ENCODE peak calls at places on chromosomes 11 and 22, in four cellular contexts. One of them, this sample, is unnamed.

GRCh38 chr22:32528316-32528715 is 53.7 kb downstream of the FBXO7 start:
- DNase-seq in HCT116: no peak
- DNase-seq in WTC11: no peak
- DNase-seq in HepG2: no peak
- DNase-seq in this sample: no peak

GRCh38 chr11:117654856-117655255 is 142.2 kb downstream of the DSCAML1 start:
- DNase-seq in HCT116: no peak
- DNase-seq in WTC11: no peak
- DNase-seq in HepG2: no peak
- DNase-seq in this sample: no peak

GRCh38 chr11:41245184-41245583 is 214.3 kb downstream of the LRRC4C start:
- DNase-seq in HCT116: no peak
- DNase-seq in WTC11: no peak
- DNase-seq in HepG2: no peak
- DNase-seq in this sample: no peak

GRCh38 chr22:17368727-17369552 is at the start of gene CECR2:
- DNase-seq in HCT116: peak
- DNase-seq in WTC11: peak
- DNase-seq in HepG2: no peak
- DNase-seq in this sample: peak

GRCh38 chr11:130161441-130161840 is 1.9 kb downstream of the ST14 start:
- DNase-seq in HCT116: no peak
- DNase-seq in WTC11: no peak
- DNase-seq in HepG2: no peak
- DNase-seq in this sample: no peak

GRCh38 chr11:11948242-11948947 is 60.0 kb downstream of the DKK3 start:
- DNase-seq in HCT116: no peak
- DNase-seq in WTC11: no peak
- DNase-seq in HepG2: peak
- DNase-seq in this sample: no peak

GRCh38 chr11:15489281-15489680 is 374.6 kb downstream of the INSC start:
- DNase-seq in HCT116: no peak
- DNase-seq in WTC11: no peak
- DNase-seq in HepG2: no peak
- DNase-seq in this sample: no peak

GRCh38 chr11:119371778-119372182 is 9.7 kb downstream of the USP2 start:
- DNase-seq in HCT116: no peak
- DNase-seq in WTC11: no peak
- DNase-seq in HepG2: no peak
- DNase-seq in this sample: no peak

GRCh38 chr11:130001491-130002351 is 914 bp downstream of the PRDM10 start:
- DNase-seq in HCT116: no peak
- DNase-seq in WTC11: peak
- DNase-seq in HepG2: peak
- DNase-seq in this sample: peak

GRCh38 chr22:37732699-37733607 is 36.1 kb downstream of the TRIOBP start:
- DNase-seq in HCT116: no peak
- DNase-seq in WTC11: no peak
- DNase-seq in HepG2: no peak
- DNase-seq in this sample: no peak

GRCh38 chr11:1395773-1396374 is 6.1 kb downstream of the BRSK2 start:
- DNase-seq in HCT116: no peak
- DNase-seq in WTC11: no peak
- DNase-seq in HepG2: no peak
- DNase-seq in this sample: no peak

GRCh38 chr11:101407324-101407723 is 176.5 kb downstream of the TRPC6 start:
- DNase-seq in HCT116: no peak
- DNase-seq in WTC11: no peak
- DNase-seq in HepG2: no peak
- DNase-seq in this sample: no peak

GRCh38 chr11:10483584-10483983 is 28.5 kb downstream of the AMPD3 start:
- DNase-seq in HCT116: no peak
- DNase-seq in WTC11: no peak
- DNase-seq in HepG2: no peak
- DNase-seq in this sample: no peak

GRCh38 chr11:118572914-118573550 is 823 bp downstream of the ARCN1 start:
- DNase-seq in HCT116: peak
- DNase-seq in WTC11: no peak
- DNase-seq in HepG2: peak
- DNase-seq in this sample: peak

GRCh38 chr11:21615871-21616270 is 577.0 kb upstream of the ANO5 start:
- DNase-seq in HCT116: no peak
- DNase-seq in WTC11: no peak
- DNase-seq in HepG2: no peak
- DNase-seq in this sample: no peak

GRCh38 chr22:48866906-48867597 is 960.6 kb downstream of the BRD1 start:
- DNase-seq in HCT116: no peak
- DNase-seq in WTC11: no peak
- DNase-seq in HepG2: no peak
- DNase-seq in this sample: no peak

GRCh38 chr11:105151936-105152554 is 12.5 kb upstream of the CARD18 start:
- DNase-seq in HCT116: no peak
- DNase-seq in WTC11: no peak
- DNase-seq in HepG2: no peak
- DNase-seq in this sample: no peak

GRCh38 chr11:21415566-21415965 is 746.2 kb downstream of the NELL1 start:
- DNase-seq in HCT116: no peak
- DNase-seq in WTC11: no peak
- DNase-seq in HepG2: no peak
- DNase-seq in this sample: no peak

GRCh38 chr11:126510621-126511370 is 155.3 kb downstream of the ST3GAL4 start:
- DNase-seq in HCT116: no peak
- DNase-seq in WTC11: no peak
- DNase-seq in HepG2: no peak
- DNase-seq in this sample: no peak

GRCh38 chr22:36937319-36938027 is 24.0 kb downstream of the CSF2RB start:
- DNase-seq in HCT116: no peak
- DNase-seq in WTC11: no peak
- DNase-seq in HepG2: no peak
- DNase-seq in this sample: no peak

GRCh38 chr11:102171101-102171500 is 60.9 kb downstream of the YAP1 start:
- DNase-seq in HCT116: no peak
- DNase-seq in WTC11: no peak
- DNase-seq in HepG2: no peak
- DNase-seq in this sample: no peak

GRCh38 chr11:103420593-103420992 is 311.4 kb downstream of the DYNC2H1 start:
- DNase-seq in HCT116: no peak
- DNase-seq in WTC11: no peak
- DNase-seq in HepG2: no peak
- DNase-seq in this sample: no peak

GRCh38 chr22:32531955-32532818 is 57.6 kb downstream of the FBXO7 start:
- DNase-seq in HCT116: no peak
- DNase-seq in WTC11: peak
- DNase-seq in HepG2: peak
- DNase-seq in this sample: peak

GRCh38 chr11:62505112-62505783 is 41.4 kb downstream of the AHNAK start:
- DNase-seq in HCT116: no peak
- DNase-seq in WTC11: peak
- DNase-seq in HepG2: no peak
- DNase-seq in this sample: peak

GRCh38 chr11:110000858-110001257 is 92.3 kb upstream of the ZC3H12C start:
- DNase-seq in HCT116: no peak
- DNase-seq in WTC11: no peak
- DNase-seq in HepG2: no peak
- DNase-seq in this sample: no peak

GRCh38 chr11:28346209-28346608 is 238.0 kb downstream of the METTL15 start:
- DNase-seq in HCT116: no peak
- DNase-seq in WTC11: no peak
- DNase-seq in HepG2: no peak
- DNase-seq in this sample: no peak

GRCh38 chr11:69382131-69383128 is 88.5 kb downstream of the MYEOV start:
- DNase-seq in HCT116: peak
- DNase-seq in WTC11: peak
- DNase-seq in HepG2: no peak
- DNase-seq in this sample: peak

GRCh38 chr22:46593211-46593676 is 26.9 kb upstream of the GRAMD4 start:
- DNase-seq in HCT116: no peak
- DNase-seq in WTC11: no peak
- DNase-seq in HepG2: no peak
- DNase-seq in this sample: no peak

GRCh38 chr22:22168190-22168940 is 76.2 kb upstream of the VPREB1 start:
- DNase-seq in HCT116: peak
- DNase-seq in WTC11: no peak
- DNase-seq in HepG2: peak
- DNase-seq in this sample: peak

GRCh38 chr11:63670077-63670737 is 969 bp downstream of the ATL3 start:
- DNase-seq in HCT116: no peak
- DNase-seq in WTC11: no peak
- DNase-seq in HepG2: no peak
- DNase-seq in this sample: no peak

GRCh38 chr11:45993438-45994064 is 71.1 kb downstream of the LARGE2 start:
- DNase-seq in HCT116: no peak
- DNase-seq in WTC11: no peak
- DNase-seq in HepG2: no peak
- DNase-seq in this sample: peak

GRCh38 chr11:46001427-46002049 is 79.1 kb downstream of the LARGE2 start:
- DNase-seq in HCT116: no peak
- DNase-seq in WTC11: no peak
- DNase-seq in HepG2: no peak
- DNase-seq in this sample: no peak

GRCh38 chr11:45994421-45995341 is 72.2 kb downstream of the LARGE2 start:
- DNase-seq in HCT116: no peak
- DNase-seq in WTC11: peak
- DNase-seq in HepG2: no peak
- DNase-seq in this sample: peak

GRCh38 chr11:45995342-45995734 is 72.9 kb downstream of the LARGE2 start:
- DNase-seq in HCT116: no peak
- DNase-seq in WTC11: no peak
- DNase-seq in HepG2: no peak
- DNase-seq in this sample: peak

GRCh38 chr11:45997599-45997998 is 75.1 kb downstream of the LARGE2 start:
- DNase-seq in HCT116: no peak
- DNase-seq in WTC11: no peak
- DNase-seq in HepG2: no peak
- DNase-seq in this sample: peak
- TF ChIP-seq CTCF in HCT116: no peak
- TF ChIP-seq CTCF in WTC11: no peak
- TF ChIP-seq CTCF in HepG2: no peak
- TF ChIP-seq CTCF in this sample: no peak

GRCh38 chr11:114775849-114776621 is 97.7 kb downstream of the NXPE2 start:
- DNase-seq in HCT116: no peak
- DNase-seq in WTC11: no peak
- DNase-seq in HepG2: no peak
- DNase-seq in this sample: no peak

GRCh38 chr11:114773541-114774338 is 95.4 kb downstream of the NXPE2 start:
- DNase-seq in HCT116: no peak
- DNase-seq in WTC11: no peak
- DNase-seq in HepG2: no peak
- DNase-seq in this sample: no peak

GRCh38 chr11:114776956-114777355 is 98.6 kb downstream of the NXPE2 start:
- DNase-seq in HCT116: no peak
- DNase-seq in WTC11: no peak
- DNase-seq in HepG2: no peak
- DNase-seq in this sample: no peak

GRCh38 chr11:114771172-114771571 is 92.8 kb downstream of the NXPE2 start:
- DNase-seq in HCT116: no peak
- DNase-seq in WTC11: no peak
- DNase-seq in HepG2: no peak
- DNase-seq in this sample: no peak

GRCh38 chr11:114774599-114775365 is 96.5 kb downstream of the NXPE2 start:
- DNase-seq in HCT116: peak
- DNase-seq in WTC11: peak
- DNase-seq in HepG2: peak
- DNase-seq in this sample: peak
- TF ChIP-seq SP1 in HCT116: no peak
- TF ChIP-seq SP1 in WTC11: no peak
- TF ChIP-seq SP1 in HepG2: no peak
- TF ChIP-seq SP1 in this sample: no peak

DNA sequence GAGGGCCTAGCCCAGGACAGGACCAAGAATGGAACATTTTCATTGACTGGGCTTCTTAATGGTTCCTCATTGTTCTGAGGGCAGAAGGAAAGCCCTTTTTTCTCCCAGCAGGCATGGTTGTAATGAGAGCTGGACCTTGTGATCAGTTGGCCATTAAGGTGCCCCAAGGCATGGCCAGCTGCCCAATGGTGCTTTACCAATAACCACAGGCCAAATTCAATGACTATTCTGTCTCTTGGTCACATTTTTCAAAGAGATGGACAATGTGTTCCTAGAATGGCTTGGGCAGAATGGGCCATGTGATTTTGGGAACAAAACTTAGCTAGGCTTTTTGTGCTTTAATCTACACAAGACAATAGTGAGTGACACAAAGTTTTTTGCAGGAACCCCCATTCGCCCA is 7.3 kb downstream of the NAV2 start:
- DNase-seq in HCT116: no peak
- DNase-seq in WTC11: no peak
- DNase-seq in HepG2: no peak
- DNase-seq in this sample: no peak
- TF ChIP-seq CTCF in HCT116: no peak
- TF ChIP-seq CTCF in WTC11: no peak
- TF ChIP-seq CTCF in HepG2: no peak
- TF ChIP-seq CTCF in this sample: no peak

DNA sequence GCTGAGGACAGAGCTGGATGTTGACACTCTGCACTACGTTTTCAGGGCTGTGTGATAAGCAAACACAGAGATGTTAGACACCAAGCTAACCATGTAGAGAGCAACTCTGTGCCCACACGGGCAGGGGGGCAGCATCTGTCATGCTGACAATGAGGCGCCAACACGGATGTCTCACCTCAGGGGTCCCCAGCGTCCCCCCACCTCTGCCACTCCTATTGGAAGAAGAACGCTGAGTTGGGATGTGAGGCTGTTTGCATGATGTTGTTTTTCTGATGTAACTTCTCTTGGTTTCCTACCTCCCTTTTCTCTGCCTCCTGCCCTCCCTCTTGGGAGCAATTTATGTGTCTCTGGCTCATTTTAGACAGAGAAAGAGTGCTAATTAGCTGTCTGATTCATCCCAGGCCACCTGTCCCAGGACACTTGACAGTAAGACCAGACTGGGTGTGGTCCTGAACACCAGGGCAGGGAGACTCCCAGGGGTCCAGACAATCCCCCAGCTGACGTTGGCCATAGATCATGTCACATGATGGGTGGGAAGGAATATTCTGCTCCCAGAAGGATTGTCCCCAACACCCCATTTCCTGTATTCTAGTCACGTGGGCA is 89.2 kb upstream of the NCAM1 start:
- DNase-seq in HCT116: no peak
- DNase-seq in WTC11: no peak
- DNase-seq in HepG2: no peak
- DNase-seq in this sample: no peak
- TF ChIP-seq SP1 in HCT116: no peak
- TF ChIP-seq SP1 in WTC11: no peak
- TF ChIP-seq SP1 in HepG2: no peak
- TF ChIP-seq SP1 in this sample: no peak

GRCh38 chr22:30423296-30423958 is 2.1 kb upstream of the MTFP1 start:
- DNase-seq in HCT116: no peak
- DNase-seq in WTC11: peak
- DNase-seq in HepG2: no peak
- DNase-seq in this sample: peak
- TF ChIP-seq CTCF in HCT116: no peak
- TF ChIP-seq CTCF in WTC11: no peak
- TF ChIP-seq CTCF in HepG2: no peak
- TF ChIP-seq CTCF in this sample: no peak